ENCODE peak calls at places on chromosomes 4 and X, in four cellular contexts. S is SK-N-SH, W is HepG2, N is K562. J is an unnamed sample.

GRCh38 chr4:76698141-76698540 is 199.8 kb downstream of the SOWAHB start:
- DNase-seq in S (no peak), N (no peak), W (no peak), J (no peak)

GRCh38 chr4:174553828-174554227 is 31.5 kb upstream of the HPGD start:
- DNase-seq in S (no peak), W (no peak), N (no peak), J (no peak)

GRCh38 chrX:42803320-42803719 is 25.4 kb upstream of the PPP1R2C start:
- DNase-seq in S (no peak), W (no peak), N (no peak), J (no peak)

GRCh38 chr4:67549123-67549522 is 3.8 kb upstream of the CENPC start:
- DNase-seq in W (peak), N (no peak), S (peak), J (no peak)

GRCh38 chrX:115889121-115889890 is 281.2 kb upstream of the AGTR2 start:
- DNase-seq in N (no peak), S (no peak), W (no peak), J (no peak)

GRCh38 chr4:164485169-164485568 is 268.8 kb upstream of the SMIM31 start:
- DNase-seq in W (no peak), S (no peak), N (no peak), J (no peak)

GRCh38 chr4:101114936-101115372 is 232.4 kb downstream of the PPP3CA start:
- DNase-seq in W (peak), N (no peak), S (no peak), J (no peak)

GRCh38 chr4:175376287-175376977 is 435.6 kb downstream of the GPM6A start:
- DNase-seq in S (no peak), N (no peak), W (no peak), J (no peak)

GRCh38 chr4:8315343-8316250 is 46.0 kb downstream of the HTRA3 start:
- DNase-seq in S (peak), W (peak), N (no peak), J (no peak)

GRCh38 chrX:128106630-128107029 is 54.4 kb upstream of the ACTRT1 start:
- DNase-seq in S (peak), W (peak), N (no peak), J (no peak)

GRCh38 chr4:25779021-25779420 is 83.8 kb downstream of the SEL1L3 start:
- DNase-seq in W (no peak), N (no peak), S (no peak), J (no peak)

GRCh38 chr4:88136249-88136648 is 22.2 kb downstream of the ABCG2 start:
- DNase-seq in W (no peak), N (no peak), S (no peak), J (no peak)

GRCh38 chr4:151529187-151529586 is 120.2 kb downstream of the FHIP1A start:
- DNase-seq in N (no peak), S (no peak), W (no peak), J (no peak)

GRCh38 chr4:125303058-125303457 is 11.7 kb upstream of the FAT4 start:
- DNase-seq in N (no peak), W (no peak), S (no peak), J (no peak)

GRCh38 chr4:123249821-123250220 is 146.8 kb upstream of the SPRY1 start:
- DNase-seq in N (no peak), W (no peak), S (no peak), J (no peak)

GRCh38 chr4:56388311-56388710 is 1.0 kb upstream of the AASDH start:
- DNase-seq in W (no peak), N (no peak), S (no peak), J (no peak)

GRCh38 chrX:19870206-19870605 is 17.2 kb downstream of the SH3KBP1 start:
- DNase-seq in W (no peak), N (no peak), S (no peak), J (no peak)

GRCh38 chr4:4330794-4331193 is 40.7 kb downstream of the ZBTB49 start:
- DNase-seq in N (no peak), W (no peak), S (no peak), J (no peak)

GRCh38 chrX:120857240-120857639 is 18.4 kb downstream of the CT47B1 start:
- DNase-seq in W (no peak), S (no peak), N (no peak), J (no peak)

GRCh38 chrX:97234471-97235097 is 350.9 kb downstream of the RPA4 start:
- DNase-seq in W (no peak), S (no peak), N (no peak), J (peak)

GRCh38 chr4:108272566-108272965 is 103.8 kb upstream of the LEF1 start:
- DNase-seq in N (no peak), S (no peak), W (no peak), J (no peak)

GRCh38 chrX:52852110-52852872 is 15.6 kb downstream of the XAGE3 start:
- DNase-seq in S (no peak), W (no peak), N (no peak), J (no peak)

GRCh38 chr4:108772402-108772801 is 9.5 kb upstream of the ETNPPL start:
- DNase-seq in S (no peak), N (no peak), W (no peak), J (no peak)

GRCh38 chr4:99841143-99841542 is 24.5 kb downstream of the DAPP1 start:
- DNase-seq in W (no peak), N (no peak), S (no peak), J (no peak)

GRCh38 chrX:39808471-39808917 is 289.3 kb downstream of the BCOR start:
- DNase-seq in W (no peak), S (peak), N (no peak), J (no peak)
- H3K27ac ChIP-seq in W (no peak), S (peak), N (no peak), J (no peak)

DNA sequence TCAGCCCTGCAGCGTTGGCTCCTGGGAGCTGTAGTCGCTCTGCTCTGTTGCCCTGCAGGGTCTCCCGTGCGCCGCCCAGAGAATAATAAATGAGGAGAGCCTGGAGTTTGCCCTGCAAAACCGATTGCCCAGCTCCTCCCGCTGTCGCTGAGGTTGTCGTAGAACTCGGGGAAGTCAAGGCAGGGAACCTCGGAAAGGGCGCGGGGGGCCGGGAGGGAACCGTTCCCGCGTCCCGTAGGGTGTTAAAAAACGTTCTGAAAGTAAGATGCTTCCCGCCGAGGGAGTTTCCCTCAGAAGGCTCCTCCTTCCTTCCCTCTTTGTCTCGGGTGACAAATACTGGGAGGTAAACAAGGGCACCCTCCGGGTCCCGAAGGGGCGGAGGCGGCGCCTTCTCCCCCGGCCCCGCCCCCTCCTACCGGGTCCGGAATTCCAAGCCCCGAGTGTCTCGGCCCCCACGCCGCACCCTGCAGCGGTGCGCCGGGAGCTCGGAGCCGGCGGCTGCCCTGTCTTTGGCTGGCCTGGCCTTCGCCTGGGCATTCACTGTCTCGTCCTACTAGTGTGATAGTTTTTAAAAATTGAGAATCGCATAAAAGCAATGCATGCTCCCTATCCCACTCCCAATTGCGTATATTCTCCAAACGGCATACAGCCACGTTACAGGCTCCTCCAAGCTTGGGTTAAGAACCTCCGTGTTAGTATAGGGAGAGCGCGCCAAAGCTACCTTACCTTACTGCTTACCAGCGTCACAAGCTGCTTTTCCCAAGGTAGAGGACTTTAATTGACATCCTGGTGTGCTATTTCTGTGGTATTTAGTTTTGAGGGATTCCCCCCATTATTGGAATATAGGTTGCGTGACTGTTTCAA is 965 bp upstream of the HMGB2 start:
- DNase-seq in W (peak), N (peak), S (peak), J (peak)
- TF ChIP-seq NFIC in W (no peak), N (no peak), S (no peak), J (no peak)

GRCh38 chr4:10567766-10568165 is 110.5 kb upstream of the ZNF518B start:
- DNase-seq in W (no peak), N (no peak), S (no peak), J (no peak)
- H3K27ac ChIP-seq in W (no peak), N (no peak), S (no peak), J (no peak)

GRCh38 chrX:22163306-22163705 is 109.4 kb upstream of the CBLL2 start:
- DNase-seq in N (no peak), W (no peak), S (no peak), J (no peak)
- TF ChIP-seq NFIC in N (no peak), W (no peak), S (no peak), J (no peak)

DNA sequence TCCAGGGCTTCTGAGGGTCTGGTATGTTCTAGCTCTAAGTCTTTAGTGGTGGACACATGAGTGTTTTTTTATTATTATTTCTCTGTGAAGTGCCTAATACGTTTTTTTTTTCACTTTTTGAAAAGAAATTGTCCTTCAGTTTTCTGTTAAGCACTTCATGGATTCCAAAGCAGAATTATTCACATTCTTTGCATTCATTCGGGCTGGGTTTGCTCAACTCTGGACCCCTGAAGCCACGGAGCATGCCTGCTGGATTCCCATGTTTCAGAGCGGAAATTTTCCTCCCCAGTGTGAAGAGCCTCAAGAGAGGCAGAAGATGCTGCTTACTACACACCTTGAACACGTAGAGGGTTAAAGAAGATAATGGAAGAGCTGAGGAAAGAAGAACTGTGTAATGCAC is 107.5 kb downstream of the EGF start:
- DNase-seq in S (no peak), W (peak), N (no peak), J (no peak)
- H3K27ac ChIP-seq in S (no peak), W (no peak), N (no peak), J (no peak)

J was measured in GM12878.